ENCODE peak calls at places on chromosomes 3 and 15, in ten cellular contexts. One of them, this sample, is unnamed.

GRCh38 chr3:29447946-29448632 is 167.2 kb downstream of the RBMS3 start:
- DNase-seq in tibial nerve: no peak
- DNase-seq in lower leg skin: no peak
- DNase-seq in A549: no peak
- DNase-seq in endothelial cell of umbilical vein: no peak
- DNase-seq in HCT116: no peak
- DNase-seq in heart left ventricle: no peak
- DNase-seq in Peyer's patch: no peak
- DNase-seq in sigmoid colon: no peak
- DNase-seq in esophagus muscularis mucosa: no peak
- DNase-seq in this sample: no peak

GRCh38 chr15:38652998-38653397 is 88.4 kb upstream of the RASGRP1 start:
- DNase-seq in tibial nerve: no peak
- DNase-seq in lower leg skin: no peak
- DNase-seq in A549: no peak
- DNase-seq in endothelial cell of umbilical vein: no peak
- DNase-seq in HCT116: no peak
- DNase-seq in heart left ventricle: no peak
- DNase-seq in Peyer's patch: no peak
- DNase-seq in sigmoid colon: no peak
- DNase-seq in esophagus muscularis mucosa: no peak
- DNase-seq in this sample: no peak

GRCh38 chr3:13524979-13525669 is 23.8 kb upstream of the FBLN2 start:
- DNase-seq in tibial nerve: no peak
- DNase-seq in lower leg skin: no peak
- DNase-seq in A549: no peak
- DNase-seq in endothelial cell of umbilical vein: no peak
- DNase-seq in HCT116: no peak
- DNase-seq in heart left ventricle: peak
- DNase-seq in Peyer's patch: peak
- DNase-seq in sigmoid colon: no peak
- DNase-seq in esophagus muscularis mucosa: no peak
- DNase-seq in this sample: no peak

GRCh38 chr3:190064112-190064511 is 56.6 kb downstream of the P3H2 start:
- DNase-seq in tibial nerve: no peak
- DNase-seq in lower leg skin: no peak
- DNase-seq in A549: peak
- DNase-seq in endothelial cell of umbilical vein: peak
- DNase-seq in HCT116: peak
- DNase-seq in heart left ventricle: no peak
- DNase-seq in Peyer's patch: no peak
- DNase-seq in sigmoid colon: no peak
- DNase-seq in esophagus muscularis mucosa: no peak
- DNase-seq in this sample: no peak

GRCh38 chr3:33058780-33059179 is 38.2 kb downstream of the GLB1 start:
- DNase-seq in tibial nerve: no peak
- DNase-seq in lower leg skin: no peak
- DNase-seq in A549: no peak
- DNase-seq in endothelial cell of umbilical vein: no peak
- DNase-seq in HCT116: no peak
- DNase-seq in heart left ventricle: no peak
- DNase-seq in Peyer's patch: no peak
- DNase-seq in sigmoid colon: no peak
- DNase-seq in esophagus muscularis mucosa: no peak
- DNase-seq in this sample: no peak

GRCh38 chr3:130773371-130773770 is 26.7 kb upstream of the PIK3R4 start:
- DNase-seq in tibial nerve: no peak
- DNase-seq in lower leg skin: no peak
- DNase-seq in A549: no peak
- DNase-seq in endothelial cell of umbilical vein: no peak
- DNase-seq in HCT116: no peak
- DNase-seq in heart left ventricle: no peak
- DNase-seq in Peyer's patch: no peak
- DNase-seq in sigmoid colon: no peak
- DNase-seq in esophagus muscularis mucosa: no peak
- DNase-seq in this sample: no peak

GRCh38 chr15:40927497-40928346 is 1.4 kb upstream of the DLL4 start:
- DNase-seq in tibial nerve: no peak
- DNase-seq in lower leg skin: no peak
- DNase-seq in A549: no peak
- DNase-seq in endothelial cell of umbilical vein: no peak
- DNase-seq in HCT116: no peak
- DNase-seq in heart left ventricle: peak
- DNase-seq in Peyer's patch: peak
- DNase-seq in sigmoid colon: no peak
- DNase-seq in esophagus muscularis mucosa: no peak
- DNase-seq in this sample: no peak

GRCh38 chr3:74273091-74273490 is 341.4 kb downstream of the CNTN3 start:
- DNase-seq in tibial nerve: no peak
- DNase-seq in lower leg skin: no peak
- DNase-seq in A549: no peak
- DNase-seq in endothelial cell of umbilical vein: no peak
- DNase-seq in HCT116: no peak
- DNase-seq in heart left ventricle: no peak
- DNase-seq in Peyer's patch: no peak
- DNase-seq in sigmoid colon: no peak
- DNase-seq in esophagus muscularis mucosa: no peak
- DNase-seq in this sample: no peak

GRCh38 chr3:66303556-66303955 is 82.8 kb downstream of the SLC25A26 start:
- DNase-seq in tibial nerve: no peak
- DNase-seq in lower leg skin: no peak
- DNase-seq in A549: no peak
- DNase-seq in endothelial cell of umbilical vein: no peak
- DNase-seq in HCT116: no peak
- DNase-seq in heart left ventricle: no peak
- DNase-seq in Peyer's patch: no peak
- DNase-seq in sigmoid colon: no peak
- DNase-seq in esophagus muscularis mucosa: no peak
- DNase-seq in this sample: no peak

GRCh38 chr3:40313975-40314860 is 4.7 kb downstream of the EIF1B start:
- DNase-seq in tibial nerve: no peak
- DNase-seq in lower leg skin: no peak
- DNase-seq in A549: no peak
- DNase-seq in endothelial cell of umbilical vein: peak
- DNase-seq in HCT116: no peak
- DNase-seq in heart left ventricle: no peak
- DNase-seq in Peyer's patch: no peak
- DNase-seq in sigmoid colon: no peak
- DNase-seq in esophagus muscularis mucosa: no peak
- DNase-seq in this sample: peak

GRCh38 chr3:160225181-160226025 is at the start of gene C3orf80:
- DNase-seq in tibial nerve: no peak
- DNase-seq in lower leg skin: no peak
- DNase-seq in A549: peak
- DNase-seq in endothelial cell of umbilical vein: peak
- DNase-seq in HCT116: peak
- DNase-seq in heart left ventricle: peak
- DNase-seq in Peyer's patch: peak
- DNase-seq in sigmoid colon: peak
- DNase-seq in esophagus muscularis mucosa: no peak
- DNase-seq in this sample: peak

GRCh38 chr3:50340404-50341329 is at the start of gene RASSF1:
- DNase-seq in tibial nerve: peak
- DNase-seq in lower leg skin: peak
- DNase-seq in A549: no peak
- DNase-seq in endothelial cell of umbilical vein: no peak
- DNase-seq in HCT116: no peak
- DNase-seq in heart left ventricle: peak
- DNase-seq in Peyer's patch: peak
- DNase-seq in sigmoid colon: peak
- DNase-seq in esophagus muscularis mucosa: no peak
- DNase-seq in this sample: peak

DNA sequence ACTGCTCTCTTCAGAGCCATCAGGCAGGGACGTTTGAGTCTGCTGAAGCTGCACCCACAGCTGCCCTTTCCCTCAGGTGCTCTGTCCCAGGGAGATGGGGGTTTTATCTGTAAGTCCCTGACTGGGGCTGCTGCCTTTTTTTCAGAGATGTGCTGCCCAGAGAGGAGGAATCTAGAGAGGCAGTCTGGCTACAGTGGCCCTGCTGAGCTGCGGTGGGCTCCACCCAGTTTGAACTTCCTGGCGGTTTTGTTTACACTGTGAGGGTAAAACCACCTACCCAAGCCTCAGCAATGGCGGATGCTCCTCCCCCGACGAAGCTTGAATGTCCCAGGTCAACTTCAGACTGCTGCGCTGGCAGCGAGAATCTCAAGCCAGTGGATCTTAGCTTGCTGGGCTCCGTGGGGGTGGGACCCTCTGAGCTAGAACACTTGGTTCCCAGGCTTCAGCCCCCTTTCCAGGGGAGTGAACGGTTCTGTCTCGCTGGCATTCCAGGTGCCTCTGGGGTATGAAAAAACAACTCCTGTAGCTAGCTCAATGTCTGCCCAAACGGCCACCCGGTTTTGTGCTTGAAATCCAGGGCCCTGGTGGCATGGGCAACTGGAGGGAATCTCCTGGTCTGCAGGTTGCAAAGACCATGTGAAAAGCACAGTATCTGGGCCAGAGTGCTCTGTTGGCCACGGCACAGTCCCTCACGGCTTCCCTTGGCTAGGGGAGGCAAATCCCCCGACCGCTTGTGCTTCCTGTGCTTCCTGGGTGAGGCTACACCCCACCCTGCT is 21.1 kb upstream of the ST6GAL1 start:
- DNase-seq in tibial nerve: no peak
- DNase-seq in lower leg skin: no peak
- DNase-seq in A549: no peak
- DNase-seq in endothelial cell of umbilical vein: no peak
- DNase-seq in HCT116: no peak
- DNase-seq in heart left ventricle: no peak
- DNase-seq in Peyer's patch: no peak
- DNase-seq in sigmoid colon: no peak
- DNase-seq in esophagus muscularis mucosa: no peak
- DNase-seq in this sample: peak
- TF ChIP-seq POLR2A in tibial nerve: no peak
- TF ChIP-seq POLR2A in lower leg skin: no peak
- TF ChIP-seq POLR2A in A549: no peak
- TF ChIP-seq POLR2A in endothelial cell of umbilical vein: no peak
- TF ChIP-seq POLR2A in HCT116: no peak
- TF ChIP-seq POLR2A in heart left ventricle: no peak
- TF ChIP-seq POLR2A in Peyer's patch: no peak
- TF ChIP-seq POLR2A in sigmoid colon: no peak
- TF ChIP-seq POLR2A in esophagus muscularis mucosa: no peak
- TF ChIP-seq POLR2A in this sample: no peak

GRCh38 chr15:78175333-78175732 is 26.2 kb downstream of the IDH3A start:
- DNase-seq in tibial nerve: no peak
- DNase-seq in lower leg skin: peak
- DNase-seq in A549: no peak
- DNase-seq in endothelial cell of umbilical vein: no peak
- DNase-seq in HCT116: no peak
- DNase-seq in heart left ventricle: no peak
- DNase-seq in Peyer's patch: no peak
- DNase-seq in sigmoid colon: no peak
- DNase-seq in esophagus muscularis mucosa: no peak
- DNase-seq in this sample: no peak
- TF ChIP-seq POLR2A in tibial nerve: no peak
- TF ChIP-seq POLR2A in lower leg skin: no peak
- TF ChIP-seq POLR2A in A549: no peak
- TF ChIP-seq POLR2A in endothelial cell of umbilical vein: no peak
- TF ChIP-seq POLR2A in HCT116: no peak
- TF ChIP-seq POLR2A in heart left ventricle: no peak
- TF ChIP-seq POLR2A in Peyer's patch: no peak
- TF ChIP-seq POLR2A in sigmoid colon: no peak
- TF ChIP-seq POLR2A in esophagus muscularis mucosa: no peak
- TF ChIP-seq POLR2A in this sample: no peak

GRCh38 chr15:85581495-85581894 is 201.1 kb downstream of the AKAP13 start:
- DNase-seq in tibial nerve: no peak
- DNase-seq in lower leg skin: peak
- DNase-seq in A549: no peak
- DNase-seq in endothelial cell of umbilical vein: no peak
- DNase-seq in HCT116: no peak
- DNase-seq in heart left ventricle: peak
- DNase-seq in Peyer's patch: peak
- DNase-seq in sigmoid colon: peak
- DNase-seq in esophagus muscularis mucosa: peak
- DNase-seq in this sample: peak

GRCh38 chr15:85582076-85582718 is 201.8 kb downstream of the AKAP13 start:
- DNase-seq in tibial nerve: no peak
- DNase-seq in lower leg skin: no peak
- DNase-seq in A549: no peak
- DNase-seq in endothelial cell of umbilical vein: peak
- DNase-seq in HCT116: no peak
- DNase-seq in heart left ventricle: no peak
- DNase-seq in Peyer's patch: no peak
- DNase-seq in sigmoid colon: no peak
- DNase-seq in esophagus muscularis mucosa: no peak
- DNase-seq in this sample: peak

GRCh38 chr15:85583404-85584390 is 203.3 kb downstream of the AKAP13 start:
- DNase-seq in tibial nerve: no peak
- DNase-seq in lower leg skin: no peak
- DNase-seq in A549: no peak
- DNase-seq in endothelial cell of umbilical vein: peak
- DNase-seq in HCT116: peak
- DNase-seq in heart left ventricle: peak
- DNase-seq in Peyer's patch: no peak
- DNase-seq in sigmoid colon: peak
- DNase-seq in esophagus muscularis mucosa: no peak
- DNase-seq in this sample: peak

GRCh38 chr15:85580914-85581313 is 200.5 kb downstream of the AKAP13 start:
- DNase-seq in tibial nerve: no peak
- DNase-seq in lower leg skin: no peak
- DNase-seq in A549: no peak
- DNase-seq in endothelial cell of umbilical vein: no peak
- DNase-seq in HCT116: no peak
- DNase-seq in heart left ventricle: peak
- DNase-seq in Peyer's patch: peak
- DNase-seq in sigmoid colon: no peak
- DNase-seq in esophagus muscularis mucosa: no peak
- DNase-seq in this sample: peak

DNA sequence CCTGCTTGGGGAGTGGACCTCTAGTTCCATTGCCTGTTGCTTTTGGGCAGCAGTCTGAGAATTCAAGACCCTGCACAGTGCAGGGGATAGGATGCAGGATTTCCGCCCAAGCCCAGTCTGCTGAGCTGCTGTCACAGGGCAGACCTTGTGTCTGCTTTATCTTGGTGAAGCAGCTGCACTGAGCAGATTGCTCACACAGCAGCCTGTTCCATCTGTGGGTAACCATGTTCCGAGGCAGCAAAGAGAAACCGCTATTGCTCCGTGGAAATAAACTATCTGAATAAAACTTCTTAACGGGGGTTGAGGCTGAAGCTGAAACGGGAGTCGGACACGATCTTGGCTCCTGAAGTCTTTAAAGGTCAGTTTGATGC is 202.3 kb downstream of the AKAP13 start:
- DNase-seq in tibial nerve: no peak
- DNase-seq in lower leg skin: peak
- DNase-seq in A549: no peak
- DNase-seq in endothelial cell of umbilical vein: peak
- DNase-seq in HCT116: no peak
- DNase-seq in heart left ventricle: peak
- DNase-seq in Peyer's patch: peak
- DNase-seq in sigmoid colon: peak
- DNase-seq in esophagus muscularis mucosa: no peak
- DNase-seq in this sample: peak
- TF ChIP-seq POLR2A in tibial nerve: peak
- TF ChIP-seq POLR2A in lower leg skin: no peak
- TF ChIP-seq POLR2A in A549: no peak
- TF ChIP-seq POLR2A in endothelial cell of umbilical vein: peak
- TF ChIP-seq POLR2A in HCT116: no peak
- TF ChIP-seq POLR2A in heart left ventricle: peak
- TF ChIP-seq POLR2A in Peyer's patch: peak
- TF ChIP-seq POLR2A in sigmoid colon: no peak
- TF ChIP-seq POLR2A in esophagus muscularis mucosa: peak
- TF ChIP-seq POLR2A in this sample: peak

GRCh38 chr3:150763841-150764483 is 993 bp upstream of the SIAH2 start:
- DNase-seq in tibial nerve: peak
- DNase-seq in lower leg skin: peak
- DNase-seq in A549: peak
- DNase-seq in endothelial cell of umbilical vein: no peak
- DNase-seq in HCT116: peak
- DNase-seq in heart left ventricle: peak
- DNase-seq in Peyer's patch: peak
- DNase-seq in sigmoid colon: peak
- DNase-seq in esophagus muscularis mucosa: peak
- DNase-seq in this sample: peak
- TF ChIP-seq POLR2A in tibial nerve: no peak
- TF ChIP-seq POLR2A in lower leg skin: no peak
- TF ChIP-seq POLR2A in A549: no peak
- TF ChIP-seq POLR2A in endothelial cell of umbilical vein: no peak
- TF ChIP-seq POLR2A in HCT116: no peak
- TF ChIP-seq POLR2A in heart left ventricle: no peak
- TF ChIP-seq POLR2A in Peyer's patch: no peak
- TF ChIP-seq POLR2A in sigmoid colon: no peak
- TF ChIP-seq POLR2A in esophagus muscularis mucosa: no peak
- TF ChIP-seq POLR2A in this sample: no peak